ENCODE peak calls at places on chromosomes 13 and 19, in nine cellular contexts. One of them, this sample, is unnamed.
A peak's percentile ranks its signal among the peaks of the same experiment; 100 is the strongest.

GRCh38 chr13:106426909-106427308 is 108.6 kb downstream of the EFNB2 start:
- DNase-seq in thoracic aorta: no peak
- DNase-seq in body of pancreas: no peak
- DNase-seq in effector memory CD4-positive, alpha-beta T cell: no peak
- DNase-seq in mesendoderm: no peak
- DNase-seq in PC-3: no peak
- DNase-seq in WERI-Rb-1: no peak
- DNase-seq in PC-9: no peak
- DNase-seq in substantia nigra: no peak
- DNase-seq in this sample: no peak

GRCh38 chr13:79775830-79776229 is 294.9 kb downstream of the NDFIP2 start:
- DNase-seq in substantia nigra: no peak
- DNase-seq in thoracic aorta: no peak
- DNase-seq in PC-9: peak; percentile 66
- DNase-seq in WERI-Rb-1: peak; percentile 18
- DNase-seq in PC-3: peak; percentile 73
- DNase-seq in effector memory CD4-positive, alpha-beta T cell: no peak
- DNase-seq in body of pancreas: peak; percentile 46
- DNase-seq in mesendoderm: peak; percentile 91
- DNase-seq in this sample: peak; percentile 1

GRCh38 chr13:51902776-51903175 is 41.0 kb downstream of the CCDC70 start:
- DNase-seq in PC-9: no peak
- DNase-seq in substantia nigra: no peak
- DNase-seq in thoracic aorta: no peak
- DNase-seq in mesendoderm: no peak
- DNase-seq in effector memory CD4-positive, alpha-beta T cell: no peak
- DNase-seq in body of pancreas: no peak
- DNase-seq in PC-3: no peak
- DNase-seq in WERI-Rb-1: no peak
- DNase-seq in this sample: no peak

GRCh38 chr13:86085890-86086289 is 286.7 kb upstream of the SLITRK6 start:
- DNase-seq in substantia nigra: no peak
- DNase-seq in mesendoderm: no peak
- DNase-seq in thoracic aorta: no peak
- DNase-seq in WERI-Rb-1: no peak
- DNase-seq in PC-9: no peak
- DNase-seq in PC-3: peak; percentile 13
- DNase-seq in body of pancreas: no peak
- DNase-seq in effector memory CD4-positive, alpha-beta T cell: no peak
- DNase-seq in this sample: no peak

GRCh38 chr19:44164673-44165512 is at the start of gene ZNF226:
- DNase-seq in WERI-Rb-1: peak; percentile 94
- DNase-seq in effector memory CD4-positive, alpha-beta T cell: peak; percentile 71
- DNase-seq in PC-9: peak; percentile 99
- DNase-seq in mesendoderm: peak; percentile 98
- DNase-seq in body of pancreas: peak; percentile 95
- DNase-seq in PC-3: peak; percentile 92
- DNase-seq in substantia nigra: peak; percentile 82
- DNase-seq in thoracic aorta: peak; percentile 83
- DNase-seq in this sample: peak; percentile 99

GRCh38 chr13:30112602-30113435 is 194.5 kb downstream of the KATNAL1 start:
- DNase-seq in WERI-Rb-1: peak; percentile 72
- DNase-seq in body of pancreas: peak; percentile 83
- DNase-seq in mesendoderm: peak; percentile 90
- DNase-seq in PC-3: peak; percentile 82
- DNase-seq in PC-9: peak; percentile 69
- DNase-seq in thoracic aorta: no peak
- DNase-seq in substantia nigra: peak; percentile 28
- DNase-seq in effector memory CD4-positive, alpha-beta T cell: peak; percentile 66
- DNase-seq in this sample: no peak

GRCh38 chr19:55494172-55494761 is 6.0 kb downstream of the SSC5D start:
- DNase-seq in PC-9: no peak
- DNase-seq in mesendoderm: no peak
- DNase-seq in WERI-Rb-1: no peak
- DNase-seq in body of pancreas: no peak
- DNase-seq in thoracic aorta: no peak
- DNase-seq in effector memory CD4-positive, alpha-beta T cell: no peak
- DNase-seq in PC-3: no peak
- DNase-seq in substantia nigra: no peak
- DNase-seq in this sample: no peak

GRCh38 chr13:46386426-46386995 is 541 bp downstream of the RUBCNL start:
- DNase-seq in PC-3: no peak
- DNase-seq in WERI-Rb-1: no peak
- DNase-seq in substantia nigra: no peak
- DNase-seq in body of pancreas: no peak
- DNase-seq in thoracic aorta: no peak
- DNase-seq in effector memory CD4-positive, alpha-beta T cell: no peak
- DNase-seq in mesendoderm: peak; percentile 54
- DNase-seq in PC-9: no peak
- DNase-seq in this sample: no peak

GRCh38 chr13:86933676-86934075 is 737.5 kb upstream of the SLITRK5 start:
- DNase-seq in substantia nigra: no peak
- DNase-seq in mesendoderm: peak; percentile 97
- DNase-seq in WERI-Rb-1: no peak
- DNase-seq in PC-9: no peak
- DNase-seq in body of pancreas: no peak
- DNase-seq in effector memory CD4-positive, alpha-beta T cell: no peak
- DNase-seq in PC-3: no peak
- DNase-seq in thoracic aorta: no peak
- DNase-seq in this sample: no peak

GRCh38 chr13:102580552-102581169 is 16.1 kb upstream of the TPP2 start:
- DNase-seq in effector memory CD4-positive, alpha-beta T cell: peak; percentile 12
- DNase-seq in WERI-Rb-1: no peak
- DNase-seq in PC-9: peak; percentile 65
- DNase-seq in thoracic aorta: no peak
- DNase-seq in PC-3: peak; percentile 78
- DNase-seq in body of pancreas: no peak
- DNase-seq in substantia nigra: no peak
- DNase-seq in mesendoderm: peak; percentile 65
- DNase-seq in this sample: peak; percentile 14

GRCh38 chr13:107716741-107717140 is 498.6 kb downstream of the LIG4 start:
- DNase-seq in body of pancreas: no peak
- DNase-seq in thoracic aorta: no peak
- DNase-seq in PC-3: no peak
- DNase-seq in mesendoderm: no peak
- DNase-seq in effector memory CD4-positive, alpha-beta T cell: no peak
- DNase-seq in PC-9: no peak
- DNase-seq in WERI-Rb-1: no peak
- DNase-seq in substantia nigra: no peak
- DNase-seq in this sample: no peak

GRCh38 chr19:10289167-10289835 is 451 bp upstream of the ICAM5 start:
- DNase-seq in effector memory CD4-positive, alpha-beta T cell: peak; percentile 47
- DNase-seq in WERI-Rb-1: peak; percentile 75
- DNase-seq in substantia nigra: no peak
- DNase-seq in PC-3: peak; percentile 45
- DNase-seq in mesendoderm: peak; percentile 58
- DNase-seq in PC-9: peak; percentile 76
- DNase-seq in thoracic aorta: no peak
- DNase-seq in body of pancreas: no peak
- DNase-seq in this sample: no peak

GRCh38 chr13:99199541-99200432 is 867 bp upstream of the UBAC2 start:
- DNase-seq in effector memory CD4-positive, alpha-beta T cell: no peak
- DNase-seq in body of pancreas: peak; percentile 57
- DNase-seq in thoracic aorta: no peak
- DNase-seq in WERI-Rb-1: no peak
- DNase-seq in PC-3: no peak
- DNase-seq in mesendoderm: no peak
- DNase-seq in substantia nigra: peak; percentile 53
- DNase-seq in PC-9: no peak
- DNase-seq in this sample: no peak

GRCh38 chr13:29664591-29664990 is 69.1 kb upstream of the SLC7A1 start:
- DNase-seq in body of pancreas: no peak
- DNase-seq in thoracic aorta: no peak
- DNase-seq in substantia nigra: no peak
- DNase-seq in PC-3: no peak
- DNase-seq in mesendoderm: no peak
- DNase-seq in effector memory CD4-positive, alpha-beta T cell: no peak
- DNase-seq in WERI-Rb-1: no peak
- DNase-seq in PC-9: no peak
- DNase-seq in this sample: no peak

GRCh38 chr13:113573065-113573464 is 11.5 kb upstream of the TFDP1 start:
- DNase-seq in thoracic aorta: no peak
- DNase-seq in substantia nigra: no peak
- DNase-seq in WERI-Rb-1: no peak
- DNase-seq in body of pancreas: no peak
- DNase-seq in PC-9: no peak
- DNase-seq in effector memory CD4-positive, alpha-beta T cell: no peak
- DNase-seq in PC-3: no peak
- DNase-seq in mesendoderm: no peak
- DNase-seq in this sample: no peak

GRCh38 chr13:110637747-110638146 is 22.4 kb downstream of the NAXD start:
- DNase-seq in body of pancreas: no peak
- DNase-seq in WERI-Rb-1: peak; percentile 76
- DNase-seq in effector memory CD4-positive, alpha-beta T cell: no peak
- DNase-seq in PC-3: no peak
- DNase-seq in thoracic aorta: no peak
- DNase-seq in substantia nigra: no peak
- DNase-seq in mesendoderm: no peak
- DNase-seq in PC-9: no peak
- DNase-seq in this sample: no peak

DNA sequence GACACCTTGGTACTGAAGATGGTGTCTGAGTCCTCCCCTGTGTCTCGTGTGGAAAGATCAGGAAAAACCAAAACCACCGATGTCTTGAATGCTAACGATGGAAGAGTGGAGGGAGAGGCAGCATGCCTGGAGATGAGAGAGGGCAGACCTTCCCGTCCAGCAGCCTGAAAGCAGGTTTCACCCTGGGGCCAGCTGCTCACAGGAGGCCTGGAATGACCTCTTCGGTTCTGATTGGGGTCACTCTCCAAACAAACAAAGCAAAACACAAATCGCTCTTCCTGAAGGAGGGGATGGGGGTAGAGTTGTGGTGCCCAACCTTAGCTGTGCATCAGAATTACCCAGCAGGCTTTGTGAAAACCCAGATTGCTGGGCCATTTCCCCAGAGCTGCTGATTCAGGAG is 142.3 kb upstream of the SOX1 start:
- DNase-seq in mesendoderm: no peak
- DNase-seq in PC-9: no peak
- DNase-seq in body of pancreas: no peak
- DNase-seq in substantia nigra: no peak
- DNase-seq in WERI-Rb-1: no peak
- DNase-seq in PC-3: no peak
- DNase-seq in effector memory CD4-positive, alpha-beta T cell: no peak
- DNase-seq in thoracic aorta: no peak
- DNase-seq in this sample: no peak
- H3K27ac ChIP-seq in mesendoderm: no peak overlapping the region
- H3K27ac ChIP-seq in PC-9: no peak overlapping the region
- H3K27ac ChIP-seq in body of pancreas: no peak overlapping the region
- H3K27ac ChIP-seq in substantia nigra: no peak overlapping the region
- H3K27ac ChIP-seq in WERI-Rb-1: no peak overlapping the region
- H3K27ac ChIP-seq in PC-3: no peak overlapping the region
- H3K27ac ChIP-seq in effector memory CD4-positive, alpha-beta T cell: no peak overlapping the region
- H3K27ac ChIP-seq in thoracic aorta: no peak overlapping the region
- H3K27ac ChIP-seq in this sample: peak overlapping the region; percentile 3

GRCh38 chr13:50684366-50684765 is 159.1 kb downstream of the DLEU7 start:
- DNase-seq in mesendoderm: no peak
- DNase-seq in body of pancreas: no peak
- DNase-seq in PC-9: no peak
- DNase-seq in WERI-Rb-1: no peak
- DNase-seq in thoracic aorta: no peak
- DNase-seq in substantia nigra: no peak
- DNase-seq in PC-3: no peak
- DNase-seq in effector memory CD4-positive, alpha-beta T cell: no peak
- DNase-seq in this sample: no peak
- H3K27ac ChIP-seq in mesendoderm: no peak overlapping the region
- H3K27ac ChIP-seq in body of pancreas: no peak overlapping the region
- H3K27ac ChIP-seq in PC-9: no peak overlapping the region
- H3K27ac ChIP-seq in WERI-Rb-1: no peak overlapping the region
- H3K27ac ChIP-seq in thoracic aorta: no peak overlapping the region
- H3K27ac ChIP-seq in substantia nigra: peak overlapping the region; percentile 39
- H3K27ac ChIP-seq in PC-3: no peak overlapping the region
- H3K27ac ChIP-seq in effector memory CD4-positive, alpha-beta T cell: no peak overlapping the region
- H3K27ac ChIP-seq in this sample: peak overlapping the region; percentile 90

DNA sequence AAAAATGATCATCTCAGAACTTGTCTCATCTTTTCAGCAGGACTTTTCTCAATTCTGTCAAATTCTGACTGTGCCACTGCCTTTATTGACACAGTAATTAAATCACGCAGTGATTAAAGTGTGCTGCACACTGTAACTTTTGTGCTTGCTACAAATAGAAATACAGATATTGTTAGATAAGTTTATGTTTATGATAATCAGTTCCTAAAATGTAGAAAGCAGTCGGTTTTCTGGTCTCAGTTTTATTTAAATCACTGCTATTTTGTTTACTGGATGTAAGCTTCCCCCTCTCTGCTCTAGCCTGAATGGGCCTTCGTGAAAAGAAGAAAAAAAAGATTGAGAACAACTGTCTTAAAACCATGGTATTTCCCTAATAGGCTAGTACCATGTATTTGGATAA is 258.8 kb upstream of the STARD13 start:
- DNase-seq in PC-9: no peak
- DNase-seq in mesendoderm: no peak
- DNase-seq in body of pancreas: no peak
- DNase-seq in PC-3: no peak
- DNase-seq in effector memory CD4-positive, alpha-beta T cell: no peak
- DNase-seq in substantia nigra: no peak
- DNase-seq in WERI-Rb-1: no peak
- DNase-seq in thoracic aorta: no peak
- DNase-seq in this sample: no peak
- H3K27ac ChIP-seq in PC-9: peak overlapping the region; percentile 99
- H3K27ac ChIP-seq in mesendoderm: no peak overlapping the region
- H3K27ac ChIP-seq in body of pancreas: peak overlapping the region; percentile 27
- H3K27ac ChIP-seq in PC-3: peak overlapping the region; percentile 97
- H3K27ac ChIP-seq in effector memory CD4-positive, alpha-beta T cell: peak overlapping the region; percentile 98
- H3K27ac ChIP-seq in substantia nigra: peak overlapping the region; percentile 98
- H3K27ac ChIP-seq in WERI-Rb-1: no peak overlapping the region
- H3K27ac ChIP-seq in thoracic aorta: peak overlapping the region; percentile 99
- H3K27ac ChIP-seq in this sample: peak overlapping the region; percentile 100

DNA sequence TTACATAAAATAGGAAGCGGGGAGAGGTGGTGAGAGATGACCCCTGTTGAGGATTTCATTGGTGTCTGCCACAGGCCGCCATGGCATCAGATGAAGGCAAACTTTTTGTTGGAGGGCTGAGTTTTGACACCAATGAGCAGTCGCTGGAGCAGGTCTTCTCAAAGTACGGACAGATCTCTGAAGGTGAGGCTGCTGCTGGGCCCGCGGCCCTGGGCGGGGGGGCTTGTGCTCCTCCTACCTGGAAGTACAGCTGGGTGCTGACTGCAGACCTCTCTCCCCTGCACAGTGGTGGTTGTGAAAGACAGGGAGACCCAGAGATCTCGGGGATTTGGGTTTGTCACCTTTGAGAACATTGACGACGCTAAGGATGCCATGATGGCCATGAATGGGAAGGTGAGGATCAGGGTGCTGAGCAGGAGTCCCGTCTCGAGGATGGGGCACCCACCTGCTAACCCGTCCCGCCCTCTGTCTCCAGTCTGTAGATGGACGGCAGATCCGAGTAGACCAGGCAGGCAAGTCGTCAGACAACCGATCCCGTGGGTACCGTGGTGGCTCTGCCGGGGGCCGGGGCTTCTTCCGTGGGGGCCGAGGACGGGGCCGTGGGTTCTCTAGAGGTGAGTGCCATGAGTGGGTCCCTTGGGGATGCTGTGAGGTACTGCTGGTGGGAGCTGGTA is 1.9 kb downstream of the CIRBP start:
- DNase-seq in thoracic aorta: no peak
- DNase-seq in PC-9: no peak
- DNase-seq in effector memory CD4-positive, alpha-beta T cell: no peak
- DNase-seq in mesendoderm: no peak
- DNase-seq in substantia nigra: no peak
- DNase-seq in PC-3: no peak
- DNase-seq in body of pancreas: peak; percentile 46
- DNase-seq in WERI-Rb-1: no peak
- DNase-seq in this sample: no peak
- H3K27ac ChIP-seq in thoracic aorta: peak overlapping the region; percentile 99
- H3K27ac ChIP-seq in PC-9: peak overlapping the region; percentile 82
- H3K27ac ChIP-seq in effector memory CD4-positive, alpha-beta T cell: peak overlapping the region; percentile 78
- H3K27ac ChIP-seq in mesendoderm: no peak overlapping the region
- H3K27ac ChIP-seq in substantia nigra: peak overlapping the region; percentile 93
- H3K27ac ChIP-seq in PC-3: peak overlapping the region; percentile 94
- H3K27ac ChIP-seq in body of pancreas: no peak overlapping the region
- H3K27ac ChIP-seq in WERI-Rb-1: peak overlapping the region; percentile 93
- H3K27ac ChIP-seq in this sample: peak overlapping the region; percentile 97

GRCh38 chr19:2039082-2039958 is 11.7 kb downstream of the MKNK2 start:
- DNase-seq in mesendoderm: no peak
- DNase-seq in WERI-Rb-1: peak; percentile 66
- DNase-seq in substantia nigra: no peak
- DNase-seq in effector memory CD4-positive, alpha-beta T cell: no peak
- DNase-seq in PC-3: no peak
- DNase-seq in thoracic aorta: no peak
- DNase-seq in body of pancreas: peak; percentile 27
- DNase-seq in PC-9: no peak
- DNase-seq in this sample: no peak
- H3K27ac ChIP-seq in mesendoderm: no peak overlapping the region
- H3K27ac ChIP-seq in WERI-Rb-1: peak overlapping the region; percentile 69
- H3K27ac ChIP-seq in substantia nigra: no peak overlapping the region
- H3K27ac ChIP-seq in effector memory CD4-positive, alpha-beta T cell: peak overlapping the region; percentile 95
- H3K27ac ChIP-seq in PC-3: no peak overlapping the region
- H3K27ac ChIP-seq in thoracic aorta: no peak overlapping the region
- H3K27ac ChIP-seq in body of pancreas: no peak overlapping the region
- H3K27ac ChIP-seq in PC-9: no peak overlapping the region
- H3K27ac ChIP-seq in this sample: no peak overlapping the region

This sample was measured in caudate nucleus.